ENCODE peak calls at places on chromosomes 13 and 19, in ten cellular contexts. E, H, Z, M, C, W, Q, D, F and N are unnamed samples.

GRCh38 chr19:44071824-44072542 is at the start of gene ZNF284:
- DNase-seq in C (peak), W (peak), F (peak), M (peak), Q (peak), Z (peak), D (peak), H (peak), E (peak), N (peak)

GRCh38 chr19:478236-478888 is 17.5 kb upstream of the SHC2 start:
- DNase-seq in W (no peak), M (no peak), E (no peak), F (no peak), Q (no peak), Z (peak), C (no peak), D (no peak), H (no peak), N (no peak)

GRCh38 chr19:39237200-39238184 is 7.3 kb downstream of the IFNL3 start:
- DNase-seq in Q (peak), E (no peak), D (peak), H (peak), W (no peak), F (peak), M (no peak), C (no peak), Z (no peak), N (peak)

GRCh38 chr19:17678836-17679235 is 9.3 kb downstream of the UNC13A start:
- DNase-seq in W (no peak), Z (no peak), C (no peak), E (no peak), M (no peak), H (no peak), Q (no peak), D (no peak), F (no peak), N (no peak)

GRCh38 chr19:53813996-53814395 is 10.1 kb downstream of the NLRP12 start:
- DNase-seq in C (no peak), Q (no peak), D (no peak), W (no peak), F (no peak), H (no peak), M (no peak), E (no peak), Z (no peak), N (no peak)

GRCh38 chr19:48445256-48445605 is 552 bp upstream of the GRWD1 start:
- DNase-seq in D (peak), C (no peak), W (peak), Q (no peak), F (no peak), Z (peak), M (peak), H (no peak), E (peak), N (no peak)

GRCh38 chr13:37413161-37413560 is 185.4 kb downstream of the POSTN start:
- DNase-seq in D (no peak), Q (no peak), E (no peak), W (no peak), Z (no peak), F (no peak), H (no peak), C (no peak), M (no peak), N (no peak)

GRCh38 chr13:63041640-63042414 is 1626.2 kb upstream of the PCDH20 start:
- DNase-seq in E (no peak), M (peak), W (peak), Q (no peak), Z (no peak), D (no peak), H (no peak), C (no peak), F (no peak), N (no peak)